ENCODE peak calls at places on chromosome 20, in nine cellular contexts. U is stimulated activated CD4-positive, alpha-beta T cell treated with anti-CD3 and anti-CD28 coated beads, Interleukin-12 subunit alpha, Interleukin-12 subunit beta, amount 100 ng/mL, for 48 hours; Q is activated CD4-positive, alpha-beta T cell treated with anti-CD3 and anti-CD28 coated beads for 4 hours; H is stimulated activated naive CD4-positive, alpha-beta T cell treated with Interleukin-2 at 50 U/mL for 16 hours; D is stimulated activated CD8-positive, alpha-beta memory T cell treated with anti-CD3 and anti-CD28 coated beads, Interleukin-7, amount 100 ng/mL, for 1 hour; Y is tibial artery; J is RWPE1; T is T-helper 2 cell treated with Interferon-gamma antibody and Interleukin-4, amounts not matched to agents 5 μg/mL and 100 μg/mL, for 36 hours; A is NCI-H460. K is an unnamed sample.

GRCh38 chr20:9392892-9393857 is 121.2 kb upstream of the LAMP5 start:
- DNase-seq in Y (peak), Q (no peak), H (no peak), T (no peak), U (no peak), D (no peak), A (peak), J (peak), K (no peak)

GRCh38 chr20:61458146-61458746 is 206.2 kb downstream of the CDH4 start:
- DNase-seq in D (no peak), Q (no peak), U (no peak), Y (no peak), J (no peak), T (no peak), A (no peak), H (no peak), K (no peak)

GRCh38 chr20:8131598-8132014 is 460 bp upstream of the PLCB1 start:
- DNase-seq in T (no peak), Y (peak), U (no peak), J (peak), A (no peak), Q (peak), H (no peak), D (no peak), K (no peak)

GRCh38 chr20:47535088-47535487 is 33.4 kb downstream of the NCOA3 start:
- DNase-seq in H (no peak), T (no peak), U (no peak), J (no peak), Y (no peak), A (no peak), Q (no peak), D (no peak), K (no peak)

GRCh38 chr20:51584116-51584515 is 41.6 kb upstream of the NFATC2 start:
- DNase-seq in J (no peak), A (no peak), D (no peak), Q (no peak), Y (no peak), H (no peak), T (no peak), U (no peak), K (no peak)

GRCh38 chr20:11845311-11845710 is 72.4 kb upstream of the BTBD3 start:
- DNase-seq in D (no peak), Y (no peak), U (no peak), A (no peak), Q (no peak), H (no peak), T (no peak), J (no peak), K (no peak)

GRCh38 chr20:1327241-1327653 is 1.7 kb downstream of the SDCBP2 start:
- DNase-seq in U (no peak), Y (no peak), Q (no peak), A (no peak), T (peak), D (no peak), J (no peak), H (no peak), K (peak)

GRCh38 chr20:10637062-10637559 is 36.7 kb downstream of the JAG1 start:
- DNase-seq in A (no peak), H (no peak), Q (no peak), U (no peak), Y (peak), J (no peak), D (no peak), T (no peak), K (no peak)

GRCh38 chr20:45874576-45874975 is 6.5 kb upstream of the ZSWIM1 start:
- DNase-seq in H (no peak), U (no peak), Q (no peak), T (no peak), Y (no peak), A (no peak), J (no peak), D (no peak), K (no peak)

GRCh38 chr20:15930324-15931305 is 642.6 kb downstream of the KIF16B start:
- DNase-seq in Y (no peak), T (no peak), H (no peak), U (no peak), A (peak), J (peak), Q (no peak), D (no peak), K (no peak)

GRCh38 chr20:25044660-25045342 is 13.1 kb downstream of the ACSS1 start:
- DNase-seq in A (no peak), U (no peak), Q (no peak), J (no peak), Y (no peak), T (no peak), D (no peak), H (no peak), K (peak)

GRCh38 chr20:52484438-52484837 is 292.9 kb upstream of the ZFP64 start:
- DNase-seq in T (no peak), Q (no peak), U (no peak), J (peak), H (no peak), D (no peak), A (peak), Y (no peak), K (no peak)

GRCh38 chr20:36314734-36315544 is 8.8 kb downstream of the DLGAP4 start:
- DNase-seq in J (no peak), Q (no peak), T (no peak), H (no peak), D (no peak), Y (no peak), A (no peak), U (no peak), K (peak)

GRCh38 chr20:25439328-25439727 is 31.9 kb downstream of the GINS1 start:
- DNase-seq in H (no peak), Q (no peak), Y (no peak), D (no peak), T (no peak), J (no peak), U (no peak), A (no peak), K (no peak)

GRCh38 chr20:1301031-1301529 is 27.9 kb downstream of the SDCBP2 start:
- DNase-seq in A (no peak), Y (no peak), U (peak), J (peak), D (peak), H (peak), T (peak), Q (peak), K (peak)

GRCh38 chr20:39700527-39700926 is 738.4 kb downstream of the DHX35 start:
- DNase-seq in Q (no peak), D (no peak), H (no peak), U (no peak), A (no peak), J (no peak), Y (no peak), T (no peak), K (no peak)

GRCh38 chr20:23782366-23782983 is 31.7 kb upstream of the CST1 start:
- DNase-seq in U (no peak), T (no peak), H (no peak), Y (no peak), Q (no peak), J (peak), A (peak), D (no peak), K (no peak)

GRCh38 chr20:38127011-38127621 is 38.0 kb downstream of the TGM2 start:
- DNase-seq in Y (peak), Q (no peak), U (no peak), T (no peak), J (peak), H (no peak), D (no peak), A (no peak), K (peak)

GRCh38 chr20:6976535-6976934 is 209.0 kb downstream of the BMP2 start:
- DNase-seq in J (no peak), U (no peak), Q (no peak), Y (no peak), H (no peak), D (no peak), A (no peak), T (no peak), K (no peak)

GRCh38 chr20:45433316-45433715 is 17.4 kb downstream of the PIGT start:
- DNase-seq in J (no peak), D (no peak), U (no peak), T (no peak), H (no peak), Y (peak), A (no peak), Q (no peak), K (no peak)

GRCh38 chr20:25277941-25278521 is 30.1 kb downstream of the PYGB start:
- DNase-seq in T (no peak), D (no peak), H (no peak), Q (no peak), U (no peak), A (no peak), J (no peak), Y (peak), K (peak)

GRCh38 chr20:22794200-22794599 is 209.8 kb upstream of the FOXA2 start:
- DNase-seq in Y (no peak), Q (no peak), D (no peak), T (no peak), U (no peak), A (no peak), J (peak), H (no peak), K (no peak)

GRCh38 chr20:20343886-20344381 is 24.0 kb upstream of the INSM1 start:
- DNase-seq in Q (no peak), H (no peak), D (no peak), J (no peak), A (no peak), Y (no peak), T (no peak), U (no peak), K (no peak)

GRCh38 chr20:58956078-58956477 is 25.0 kb upstream of the NELFCD start:
- DNase-seq in Y (no peak), T (no peak), U (no peak), J (no peak), D (no peak), H (no peak), A (no peak), Q (no peak), K (no peak)

GRCh38 chr20:37686762-37687477 is 6.9 kb upstream of the CTNNBL1 start:
- DNase-seq in Y (no peak), H (no peak), D (no peak), J (peak), A (no peak), T (no peak), Q (no peak), U (no peak), K (no peak)

GRCh38 chr20:19438488-19438887 is 226.0 kb downstream of the SLC24A3 start:
- DNase-seq in T (no peak), D (no peak), Y (no peak), H (no peak), U (no peak), A (no peak), J (no peak), Q (no peak), K (no peak)

K was measured in activated effector memory CD4-positive, alpha-beta T cell treated with anti-CD3 and anti-CD28 coated beads, Interleukin-2, amount 50 U/mL, for 16 hours.